ENCODE peak calls at places on chromosomes 1 and 21, in nine cellular contexts. V is ovary, R is tibial nerve, U is K562, K is A549, H is H1, P is stomach, A is transverse colon, W is GM12878. T is an unnamed sample.

GRCh38 chr1:151542710-151543129 is 2.6 kb downstream of the TUFT1 start:
- DNase-seq in V (no peak), R (no peak), U (no peak), K (peak), H (no peak), P (no peak), A (no peak), W (no peak), T (no peak)

GRCh38 chr1:8040586-8040985 is 14.5 kb upstream of the ERRFI1 start:
- DNase-seq in V (no peak), R (peak), U (no peak), K (peak), H (no peak), P (peak), A (peak), W (no peak), T (peak)

GRCh38 chr1:152018537-152018936 is 18.3 kb downstream of the S100A11 start:
- DNase-seq in V (no peak), R (no peak), U (no peak), K (peak), H (peak), P (no peak), A (peak), W (no peak), T (no peak)

GRCh38 chr1:162319510-162320160 is 57.0 kb downstream of the SPATA46 start:
- DNase-seq in V (no peak), R (no peak), U (no peak), K (no peak), H (no peak), P (no peak), A (no peak), W (no peak), T (no peak)

GRCh38 chr1:202165267-202165941 is 5.0 kb upstream of the PTPN7 start:
- DNase-seq in V (peak), R (no peak), U (peak), K (no peak), H (no peak), P (no peak), A (no peak), W (no peak), T (no peak)

GRCh38 chr21:42555756-42556438 is 42.2 kb downstream of the SLC37A1 start:
- DNase-seq in V (no peak), R (no peak), U (no peak), K (no peak), H (no peak), P (no peak), A (peak), W (no peak), T (peak)

GRCh38 chr1:107785506-107786213 is 179.3 kb downstream of the VAV3 start:
- DNase-seq in V (no peak), R (no peak), U (no peak), K (no peak), H (no peak), P (no peak), A (no peak), W (no peak), T (no peak)

GRCh38 chr1:222416001-222416791 is 131.7 kb downstream of the HHIPL2 start:
- DNase-seq in V (no peak), R (no peak), U (no peak), K (no peak), H (no peak), P (no peak), A (no peak), W (no peak), T (no peak)

GRCh38 chr1:242425232-242425631 is 99.3 kb downstream of the PLD5 start:
- DNase-seq in V (no peak), R (no peak), U (no peak), K (peak), H (no peak), P (no peak), A (no peak), W (no peak), T (no peak)

GRCh38 chr1:86499987-86500593 is 31.4 kb downstream of the CLCA1 start:
- DNase-seq in V (no peak), R (no peak), U (peak), K (peak), H (no peak), P (no peak), A (no peak), W (no peak), T (no peak)

GRCh38 chr1:64745181-64745985 is 508 bp downstream of the RAVER2 start:
- DNase-seq in V (peak), R (peak), U (peak), K (peak), H (peak), P (peak), A (peak), W (no peak), T (peak)

GRCh38 chr1:170273556-170274501 is 128.1 kb downstream of the NTMT2 start:
- DNase-seq in V (no peak), R (peak), U (no peak), K (no peak), H (no peak), P (no peak), A (no peak), W (peak), T (no peak)

GRCh38 chr1:61051455-61052392 is 30.6 kb upstream of the NFIA start:
- DNase-seq in V (peak), R (peak), U (peak), K (no peak), H (peak), P (no peak), A (no peak), W (no peak), T (peak)

GRCh38 chr1:226568975-226569741 is 20.6 kb downstream of the STUM start:
- DNase-seq in V (no peak), R (no peak), U (no peak), K (no peak), H (no peak), P (no peak), A (no peak), W (no peak), T (peak)

GRCh38 chr1:24914226-24915069 is 15.6 kb downstream of the RUNX3 start:
- DNase-seq in V (no peak), R (no peak), U (no peak), K (no peak), H (no peak), P (no peak), A (peak), W (no peak), T (no peak)

GRCh38 chr1:109821831-109822745 is 58.4 kb upstream of the EPS8L3 start:
- DNase-seq in V (no peak), R (peak), U (peak), K (peak), H (peak), P (no peak), A (no peak), W (no peak), T (peak)

GRCh38 chr1:90717665-90718410 is 736 bp upstream of the BARHL2 start:
- DNase-seq in V (no peak), R (no peak), U (peak), K (no peak), H (peak), P (no peak), A (peak), W (no peak), T (no peak)

GRCh38 chr21:18142639-18143038 is 102.0 kb upstream of the CHODL start:
- DNase-seq in V (no peak), R (no peak), U (no peak), K (no peak), H (no peak), P (no peak), A (no peak), W (no peak), T (no peak)

GRCh38 chr21:42161957-42162681 is 56.8 kb upstream of the ABCG1 start:
- DNase-seq in V (no peak), R (no peak), U (no peak), K (no peak), H (no peak), P (no peak), A (no peak), W (no peak), T (no peak)

GRCh38 chr1:220700591-220701179 is 10.5 kb downstream of the C1orf115 start:
- DNase-seq in V (no peak), R (no peak), U (no peak), K (no peak), H (no peak), P (no peak), A (no peak), W (no peak), T (no peak)

GRCh38 chr1:201893431-201893830 is 4.7 kb downstream of the SHISA4 start:
- DNase-seq in V (no peak), R (no peak), U (no peak), K (no peak), H (no peak), P (no peak), A (no peak), W (no peak), T (no peak)

GRCh38 chr1:169113613-169114119 is 7.2 kb downstream of the ATP1B1 start:
- DNase-seq in V (no peak), R (no peak), U (no peak), K (peak), H (no peak), P (no peak), A (no peak), W (no peak), T (no peak)

GRCh38 chr1:173682174-173682573 is 12.5 kb upstream of the ANKRD45 start:
- DNase-seq in V (no peak), R (no peak), U (no peak), K (no peak), H (no peak), P (no peak), A (no peak), W (no peak), T (no peak)

GRCh38 chr1:16396591-16396990 is 29.5 kb downstream of the SZRD1 start:
- DNase-seq in V (no peak), R (no peak), U (no peak), K (no peak), H (no peak), P (no peak), A (no peak), W (no peak), T (peak)

GRCh38 chr1:160578175-160578693 is 1.1 kb downstream of the CD84 start:
- DNase-seq in V (no peak), R (no peak), U (no peak), K (no peak), H (no peak), P (no peak), A (no peak), W (no peak), T (no peak)

GRCh38 chr1:7447736-7448135 is 323.4 kb upstream of the VAMP3 start:
- DNase-seq in V (no peak), R (no peak), U (no peak), K (no peak), H (no peak), P (no peak), A (no peak), W (no peak), T (no peak)

GRCh38 chr1:210232524-210233215 is at the start of gene SERTAD4:
- DNase-seq in V (peak), R (peak), U (no peak), K (no peak), H (peak), P (peak), A (peak), W (no peak), T (peak)

GRCh38 chr1:10903421-10903820 is 107.0 kb upstream of the CASZ1 start:
- DNase-seq in V (no peak), R (no peak), U (no peak), K (no peak), H (no peak), P (no peak), A (no peak), W (no peak), T (no peak)

GRCh38 chr1:85200367-85200869 is 398 bp downstream of the SYDE2 start:
- DNase-seq in V (no peak), R (no peak), U (no peak), K (peak), H (peak), P (peak), A (peak), W (no peak), T (peak)

GRCh38 chr1:43280683-43281082 is 4.7 kb downstream of the C1orf210 start:
- DNase-seq in V (no peak), R (no peak), U (no peak), K (no peak), H (no peak), P (no peak), A (no peak), W (no peak), T (no peak)

GRCh38 chr1:26041401-26041800 is 4.5 kb downstream of the SLC30A2 start:
- DNase-seq in V (peak), R (no peak), U (peak), K (no peak), H (no peak), P (no peak), A (no peak), W (no peak), T (no peak)

GRCh38 chr1:154352581-154353459 is 27.5 kb downstream of the ATP8B2 start:
- DNase-seq in V (peak), R (peak), U (peak), K (no peak), H (peak), P (peak), A (peak), W (no peak), T (no peak)

GRCh38 chr1:35434703-35435102 is 122.5 kb downstream of the KIAA0319L start:
- DNase-seq in V (no peak), R (no peak), U (no peak), K (no peak), H (no peak), P (no peak), A (no peak), W (no peak), T (no peak)

DNA sequence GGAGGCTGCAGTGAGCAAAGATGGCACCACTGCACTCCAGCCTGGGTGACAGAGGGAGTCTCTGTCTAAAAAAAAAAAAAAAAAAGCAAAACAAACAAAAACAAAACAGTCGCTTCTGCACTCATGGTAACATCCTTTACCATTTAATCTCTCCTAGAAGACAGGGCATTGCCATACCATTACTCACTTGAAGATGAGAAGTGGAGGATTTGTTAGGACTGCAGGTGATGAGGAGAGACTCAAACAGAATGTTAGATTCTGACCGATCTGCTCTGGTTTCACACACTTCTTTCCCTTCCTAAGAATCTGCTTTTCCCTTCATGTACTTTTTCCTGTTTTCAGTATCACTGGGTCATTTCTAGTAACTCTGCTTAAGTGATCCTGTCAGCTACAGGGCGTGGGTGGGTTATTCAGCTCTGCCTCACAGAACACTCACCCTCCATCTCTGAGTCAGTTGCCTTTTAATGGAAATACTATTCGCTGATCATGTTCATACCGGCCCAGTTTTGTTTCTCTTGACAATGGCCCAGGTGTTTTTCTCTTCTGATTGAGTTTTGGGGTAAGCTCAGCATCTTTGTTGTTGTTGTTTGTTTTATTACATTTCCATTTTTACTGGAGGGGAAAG is 148.0 kb upstream of the ERG start:
- DNase-seq in V (no peak), R (no peak), U (no peak), K (no peak), H (no peak), P (no peak), A (no peak), W (no peak), T (no peak)
- TF ChIP-seq EP300 in V (no peak), R (no peak), U (no peak), K (no peak), H (no peak), P (no peak), A (no peak), W (no peak), T (no peak)

GRCh38 chr21:31442339-31442738 is 98.3 kb upstream of the TIAM1 start:
- DNase-seq in V (no peak), R (no peak), U (no peak), K (no peak), H (no peak), P (no peak), A (no peak), W (no peak), T (no peak)

GRCh38 chr21:31446206-31446900 is 102.3 kb upstream of the TIAM1 start:
- DNase-seq in V (no peak), R (no peak), U (no peak), K (no peak), H (no peak), P (no peak), A (no peak), W (no peak), T (no peak)

GRCh38 chr21:31449912-31450535 is 106.0 kb upstream of the TIAM1 start:
- DNase-seq in V (no peak), R (no peak), U (no peak), K (no peak), H (no peak), P (no peak), A (no peak), W (no peak), T (peak)

GRCh38 chr21:31447477-31447876 is 103.4 kb upstream of the TIAM1 start:
- DNase-seq in V (no peak), R (no peak), U (no peak), K (no peak), H (no peak), P (no peak), A (no peak), W (no peak), T (peak)

DNA sequence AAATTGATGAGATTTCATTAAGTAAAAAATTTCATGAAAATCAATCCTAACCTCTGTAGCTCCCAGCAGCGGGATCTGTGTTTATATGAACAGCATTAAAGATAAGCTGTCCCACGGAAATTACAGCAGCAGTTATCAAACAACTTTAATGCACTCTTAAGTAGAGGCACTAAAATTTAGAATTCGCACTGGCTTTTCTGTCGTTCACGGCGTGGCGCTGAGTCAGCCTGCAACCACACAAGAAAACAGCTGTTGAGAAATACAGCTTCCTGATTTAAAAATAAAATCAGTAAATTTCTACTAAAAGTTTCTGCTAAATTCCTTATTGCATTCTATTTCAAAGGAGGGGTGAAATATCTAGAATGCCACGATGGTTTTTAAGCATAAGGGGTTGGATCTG is 100.0 kb upstream of the TIAM1 start:
- DNase-seq in V (no peak), R (peak), U (no peak), K (no peak), H (no peak), P (no peak), A (no peak), W (no peak), T (no peak)
- TF ChIP-seq EP300 in V (no peak), R (peak), U (no peak), K (no peak), H (no peak), P (no peak), A (no peak), W (no peak), T (no peak)

GRCh38 chr1:27137022-27137542 is 17.8 kb downstream of the SLC9A1 start:
- DNase-seq in V (no peak), R (peak), U (peak), K (no peak), H (no peak), P (peak), A (peak), W (no peak), T (peak)
- TF ChIP-seq EP300 in V (no peak), R (no peak), U (peak), K (no peak), H (no peak), P (no peak), A (no peak), W (no peak), T (no peak)

GRCh38 chr1:38111589-38111988 is 65.0 kb upstream of the POU3F1 start:
- DNase-seq in V (no peak), R (no peak), U (no peak), K (no peak), H (no peak), P (no peak), A (no peak), W (no peak), T (no peak)

GRCh38 chr1:38114231-38114630 is 67.6 kb upstream of the POU3F1 start:
- DNase-seq in V (no peak), R (no peak), U (no peak), K (no peak), H (no peak), P (peak), A (no peak), W (no peak), T (no peak)

GRCh38 chr1:38115251-38115650 is 68.7 kb upstream of the POU3F1 start:
- DNase-seq in V (no peak), R (no peak), U (no peak), K (no peak), H (no peak), P (no peak), A (no peak), W (no peak), T (no peak)

GRCh38 chr1:38114633-38115032 is 68.0 kb upstream of the POU3F1 start:
- DNase-seq in V (no peak), R (no peak), U (no peak), K (no peak), H (no peak), P (no peak), A (no peak), W (no peak), T (no peak)

DNA sequence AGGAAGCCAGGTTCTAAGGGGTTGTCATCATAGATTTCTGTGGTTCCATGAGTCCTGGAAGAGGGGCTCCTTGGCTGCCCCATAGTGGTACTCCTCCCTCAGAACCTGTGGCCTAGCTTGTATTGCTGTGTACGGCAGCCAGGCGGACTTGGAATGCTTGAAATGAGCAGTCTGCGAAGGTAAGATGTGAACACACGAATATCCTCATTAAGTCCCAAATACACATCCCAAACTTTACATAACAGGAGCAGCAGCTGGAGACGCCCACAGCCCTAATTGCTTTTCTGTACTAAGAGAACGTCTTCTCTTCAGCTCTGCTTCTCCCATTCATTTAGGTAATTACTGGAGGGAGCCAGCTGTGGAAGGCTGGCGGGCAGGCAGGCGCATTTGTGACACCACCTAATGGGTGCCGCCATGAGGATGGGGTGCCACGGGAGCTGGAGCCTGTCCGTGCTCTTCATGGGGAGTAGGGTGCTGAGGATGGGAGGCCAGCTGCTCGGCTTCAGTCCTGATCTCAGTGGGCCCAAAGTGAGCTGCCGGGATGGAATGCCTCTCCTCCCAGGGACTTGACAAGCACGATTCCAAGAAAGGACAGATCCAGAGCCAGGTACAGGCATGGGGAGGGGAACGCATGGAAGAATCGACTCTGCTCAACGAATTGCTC is 66.6 kb upstream of the POU3F1 start:
- DNase-seq in V (no peak), R (no peak), U (no peak), K (no peak), H (no peak), P (no peak), A (no peak), W (no peak), T (no peak)
- TF ChIP-seq EP300 in V (no peak), R (no peak), U (no peak), K (no peak), H (no peak), P (no peak), A (no peak), W (no peak), T (no peak)

DNA sequence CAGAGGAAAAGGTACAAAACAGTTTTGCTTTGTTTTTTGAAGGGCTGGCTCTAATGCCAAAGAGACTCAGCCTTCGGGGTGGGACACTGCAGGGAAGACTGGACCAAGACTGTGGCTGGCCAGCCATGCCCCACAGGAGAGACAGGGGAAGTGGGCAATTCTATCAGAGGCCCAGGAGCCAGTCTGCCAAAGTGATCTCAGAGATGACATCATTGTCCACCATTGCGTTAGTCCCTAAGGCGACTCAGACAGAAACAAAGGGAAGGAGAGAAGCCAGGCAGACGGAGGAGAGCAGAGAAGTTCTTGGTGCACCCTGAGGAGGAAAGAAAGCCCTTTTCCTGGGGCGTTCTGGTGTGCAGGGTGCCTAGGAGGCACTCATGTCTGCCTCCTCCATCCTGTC is 26.4 kb downstream of the OPTC start:
- DNase-seq in V (no peak), R (no peak), U (no peak), K (peak), H (no peak), P (no peak), A (no peak), W (no peak), T (no peak)
- TF ChIP-seq EP300 in V (no peak), R (no peak), U (no peak), K (no peak), H (no peak), P (no peak), A (no peak), W (no peak), T (no peak)